ENCODE peak calls at places on chromosome 14, in nine cellular contexts. G is type B pancreatic cell, K is astrocyte of the cerebellum, M is PC-3, Z is Calu3, E is upper lobe of right lung, O is GM13976, Q is ovary, F is uterus. R is an unnamed sample.

GRCh38 chr14:71704210-71704609 is 228.0 kb upstream of the RGS6 start:
- DNase-seq in E (no peak), G (no peak), F (no peak), Q (no peak), M (no peak), Z (no peak), O (no peak), K (no peak), R (no peak)

GRCh38 chr14:99996951-99997571 is 68.2 kb upstream of the EVL start:
- DNase-seq in F (no peak), M (peak; percentile 17), Z (no peak), G (no peak), E (no peak), O (no peak), K (no peak), Q (no peak), R (peak; percentile 68)

GRCh38 chr14:53127151-53127550 is 26.0 kb downstream of the DDHD1 start:
- DNase-seq in Q (no peak), G (no peak), K (no peak), Z (no peak), M (no peak), F (no peak), E (no peak), O (no peak), R (no peak)

GRCh38 chr14:104238424-104239184 is 100.2 kb downstream of the KIF26A start:
- DNase-seq in O (no peak), M (no peak), Q (no peak), G (peak; percentile 65), E (no peak), F (no peak), Z (no peak), K (no peak), R (no peak)

GRCh38 chr14:68790656-68791077 is 2.2 kb downstream of the ZFP36L1 start:
- DNase-seq in Z (no peak), Q (no peak), O (no peak), F (peak; percentile 17), E (no peak), K (no peak), M (peak; percentile 49), G (peak; percentile 53), R (peak; percentile 6)

GRCh38 chr14:104800600-104801283 is at the start of gene ZBTB42:
- DNase-seq in G (no peak), K (no peak), O (peak; percentile 79), E (peak; percentile 94), Q (peak; percentile 71), F (peak; percentile 60), Z (peak; percentile 91), M (peak; percentile 91), R (peak; percentile 66)

GRCh38 chr14:92930737-92931602 is 8.0 kb downstream of the CHGA start:
- DNase-seq in Z (no peak), M (no peak), F (no peak), Q (no peak), E (no peak), K (no peak), O (no peak), G (no peak), R (peak; percentile 75)

GRCh38 chr14:54102051-54102456 is 145.4 kb upstream of the BMP4 start:
- DNase-seq in K (no peak), F (no peak), E (no peak), G (no peak), M (no peak), Z (no peak), O (no peak), Q (no peak), R (no peak)

GRCh38 chr14:101017209-101017608 is 113.7 kb upstream of the RTL1 start:
- DNase-seq in F (no peak), M (no peak), Q (no peak), G (peak; percentile 20), E (no peak), K (no peak), Z (no peak), O (no peak), R (no peak)

GRCh38 chr14:105059035-105059916 is 6.0 kb downstream of the GPR132 start:
- DNase-seq in E (peak; percentile 87), O (no peak), Z (no peak), F (no peak), Q (no peak), G (no peak), K (no peak), M (no peak), R (no peak)

GRCh38 chr14:100784523-100785337 is 41.2 kb upstream of the MEG3 start:
- DNase-seq in M (no peak), G (no peak), Z (no peak), K (no peak), Q (no peak), F (no peak), E (peak; percentile 51), O (no peak), R (no peak)

GRCh38 chr14:53894456-53894855 is 62.2 kb downstream of the BMP4 start:
- DNase-seq in E (no peak), G (no peak), K (peak; percentile 74), M (peak; percentile 71), Z (no peak), F (no peak), Q (no peak), O (peak; percentile 50), R (peak; percentile 50)

GRCh38 chr14:93619176-93619793 is 169.0 kb downstream of the PRIMA1 start:
- DNase-seq in M (peak; percentile 68), E (no peak), G (no peak), Q (no peak), O (peak; percentile 58), K (peak; percentile 36), Z (peak; percentile 43), F (no peak), R (peak; percentile 14)

GRCh38 chr14:33776871-33777270 is 174.0 kb downstream of the EGLN3 start:
- DNase-seq in G (no peak), Q (no peak), M (no peak), Z (no peak), O (no peak), K (no peak), E (no peak), F (no peak), R (no peak)

GRCh38 chr14:22412936-22413411 is 176.1 kb downstream of the DAD1 start:
- DNase-seq in O (no peak), E (no peak), Z (no peak), G (no peak), K (peak; percentile 93), M (no peak), F (no peak), Q (no peak), R (no peak)

GRCh38 chr14:99928963-99929362 is 135.8 kb downstream of the EML1 start:
- DNase-seq in Z (no peak), O (no peak), Q (no peak), F (no peak), G (no peak), E (no peak), M (no peak), K (no peak), R (no peak)

GRCh38 chr14:63563370-63564026 is 20.3 kb upstream of the PPP2R5E start:
- DNase-seq in F (no peak), Q (no peak), O (no peak), M (peak; percentile 88), K (no peak), Z (peak; percentile 46), G (no peak), E (no peak), R (peak; percentile 83)

GRCh38 chr14:57168138-57168695 is 100.5 kb downstream of the EXOC5 start:
- DNase-seq in Z (no peak), Q (no peak), M (no peak), K (no peak), O (no peak), F (no peak), E (no peak), G (no peak), R (peak; percentile 12)

GRCh38 chr14:59004012-59004411 is 184.5 kb upstream of the DAAM1 start:
- DNase-seq in E (no peak), Q (no peak), K (no peak), G (no peak), F (no peak), M (peak; percentile 30), O (no peak), Z (no peak), R (no peak)

GRCh38 chr14:22314183-22314820 is 274.7 kb downstream of the DAD1 start:
- DNase-seq in Z (peak; percentile 57), G (no peak), Q (no peak), M (peak; percentile 88), O (peak; percentile 70), K (no peak), F (peak; percentile 15), E (no peak), R (peak; percentile 51)

DNA sequence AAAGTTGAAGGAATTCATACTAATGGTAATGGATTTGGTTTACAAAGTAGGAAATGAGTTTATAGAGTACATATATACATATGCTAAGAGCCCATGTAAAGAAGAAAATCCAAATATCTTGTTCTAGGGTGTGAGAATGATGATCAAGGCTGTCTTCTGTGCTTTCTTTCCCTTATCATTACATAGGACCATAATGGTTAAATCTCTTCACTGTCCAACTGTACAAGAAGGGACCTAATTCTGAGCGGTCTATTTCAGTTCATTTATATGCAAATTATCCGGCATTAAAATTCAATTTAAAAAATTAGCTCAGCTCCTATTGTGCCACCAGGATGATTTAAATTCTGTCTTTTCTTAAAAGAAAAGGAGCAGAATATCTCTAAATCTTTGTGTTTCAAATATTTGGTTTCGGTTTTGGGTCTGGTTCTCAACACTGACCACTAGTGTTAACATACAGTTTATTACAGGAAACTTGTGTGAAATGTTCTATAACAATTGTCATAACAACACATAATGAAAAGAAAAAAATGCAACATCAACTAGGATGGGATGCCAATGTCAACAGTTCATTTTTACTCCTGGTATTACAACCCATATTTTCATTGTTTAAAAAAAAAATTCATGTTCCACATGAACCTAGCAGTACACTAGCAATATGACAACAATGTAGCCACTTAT is 16.8 kb downstream of the OR4K1 start:
- DNase-seq in G (no peak), Q (no peak), E (no peak), O (no peak), M (peak; percentile 32), F (no peak), Z (no peak), K (no peak), R (no peak)
- TF ChIP-seq CTCF in G (no peak), Q (no peak), E (no peak), O (no peak), M (peak; percentile 49), F (no peak), Z (no peak), K (no peak), R (no peak)

GRCh38 chr14:67251573-67252226 is 10.5 kb downstream of the PALS1 start:
- DNase-seq in M (peak; percentile 72), O (no peak), K (no peak), Z (peak; percentile 32), F (no peak), E (no peak), Q (no peak), G (no peak), R (peak; percentile 56)
- TF ChIP-seq CTCF in M (no peak), O (no peak), K (no peak), Z (no peak), F (no peak), E (no peak), Q (no peak), G (no peak), R (no peak)

GRCh38 chr14:35533357-35534129 is 421 bp upstream of the INSM2 start:
- DNase-seq in Q (peak; percentile 19), K (peak; percentile 8), M (peak; percentile 69), G (peak; percentile 89), E (peak; percentile 80), F (no peak), O (peak; percentile 81), Z (peak; percentile 87), R (peak; percentile 63)
- TF ChIP-seq CTCF in Q (no peak), K (no peak), M (peak; percentile 8), G (no peak), E (no peak), F (no peak), O (peak; percentile 8), Z (no peak), R (no peak)

GRCh38 chr14:95320076-95320895 is 578 bp upstream of the CLMN start:
- DNase-seq in Z (no peak), E (no peak), M (no peak), K (no peak), G (no peak), Q (peak; percentile 49), O (no peak), F (peak; percentile 47), R (no peak)
- TF ChIP-seq CTCF in Z (no peak), E (no peak), M (no peak), K (no peak), G (no peak), Q (no peak), O (no peak), F (no peak), R (no peak)

R was measured in mammary epithelial cell.